ENCODE peak calls at places on chromosomes 16 and 17, in five cellular contexts. U is cardiac fibroblast; Y is activated CD4-positive, alpha-beta T cell treated with anti-CD3 and anti-CD28 coated beads for 1 hour; A is GM13976; P is DMS153. J is an unnamed sample.

GRCh38 chr17:40556884-40557414 is 8.3 kb downstream of the CCR7 start:
- DNase-seq in U (no peak), Y (no peak), A (no peak), P (peak), J (no peak)

GRCh38 chr16:75433732-75434413 is 570 bp upstream of the CFDP1 start:
- DNase-seq in A (peak), U (peak), Y (no peak), P (peak), J (peak)

GRCh38 chr17:74872313-74873035 is at the start of gene FDXR:
- DNase-seq in P (no peak), A (no peak), Y (no peak), U (no peak), J (no peak)

GRCh38 chr16:3149630-3150345 is 15.0 kb downstream of the ZNF213 start:
- DNase-seq in Y (no peak), U (peak), A (peak), P (peak), J (peak)

GRCh38 chr17:3959295-3959899 is 4.8 kb downstream of the ATP2A3 start:
- DNase-seq in P (peak), A (no peak), Y (no peak), U (no peak), J (no peak)

GRCh38 chr16:59597269-59597668 is 863.2 kb upstream of the GOT2 start:
- DNase-seq in A (no peak), P (no peak), U (no peak), Y (no peak), J (no peak)

GRCh38 chr16:88527186-88527936 is 42.8 kb upstream of the ZC3H18 start:
- DNase-seq in Y (peak), U (peak), P (no peak), A (peak), J (no peak)

GRCh38 chr16:3458278-3458851 is 14.9 kb downstream of the NAA60 start:
- DNase-seq in A (peak), P (no peak), U (peak), Y (no peak), J (peak)

GRCh38 chr17:79647456-79647915 is 36.6 kb upstream of the RBFOX3 start:
- DNase-seq in A (no peak), U (no peak), Y (no peak), P (no peak), J (no peak)

GRCh38 chr17:82480345-82480744 is 21.8 kb downstream of the NARF start:
- DNase-seq in A (no peak), U (no peak), P (no peak), Y (no peak), J (no peak)

GRCh38 chr17:45963889-45964288 is 35.2 kb upstream of the STH start:
- DNase-seq in P (no peak), Y (no peak), A (no peak), U (no peak), J (no peak)

GRCh38 chr17:17564896-17565295 is 26.6 kb downstream of the PEMT start:
- DNase-seq in Y (no peak), P (no peak), U (no peak), A (no peak), J (no peak)

GRCh38 chr17:50570516-50570915 is 10.0 kb downstream of the CACNA1G start:
- DNase-seq in A (no peak), U (no peak), P (no peak), Y (no peak), J (no peak)

GRCh38 chr16:26993988-26994387 is 72.7 kb upstream of the C16orf82 start:
- DNase-seq in P (no peak), U (peak), Y (no peak), A (no peak), J (no peak)

GRCh38 chr17:42079541-42079940 is 18.7 kb downstream of the ZNF385C start:
- DNase-seq in U (no peak), Y (no peak), A (no peak), P (no peak), J (no peak)

GRCh38 chr17:58335779-58336455 is 7.3 kb upstream of the TSPOAP1 start:
- DNase-seq in P (no peak), U (no peak), A (no peak), Y (peak), J (no peak)

GRCh38 chr17:50062323-50063243 is 6.7 kb downstream of the ITGA3 start:
- DNase-seq in U (peak), A (no peak), Y (no peak), P (peak), J (peak)

GRCh38 chr16:9107025-9107970 is 15.9 kb downstream of the HAPSTR1 start:
- DNase-seq in P (no peak), A (no peak), Y (no peak), U (no peak), J (no peak)

GRCh38 chr16:30768583-30769181 is 6.6 kb downstream of the RNF40 start:
- DNase-seq in A (no peak), P (no peak), Y (no peak), U (no peak), J (no peak)

GRCh38 chr16:30902070-30902972 is 5.9 kb downstream of the CTF1 start:
- DNase-seq in U (peak), A (peak), P (no peak), Y (no peak), J (no peak)

GRCh38 chr16:24670623-24671454 is 58.6 kb upstream of the TNRC6A start:
- DNase-seq in U (peak), Y (no peak), P (peak), A (peak), J (no peak)

GRCh38 chr16:30335598-30336474 is 19.3 kb downstream of the CD2BP2 start:
- DNase-seq in U (peak), A (no peak), Y (no peak), P (no peak), J (peak)

GRCh38 chr17:62824290-62825135 is 16.4 kb upstream of the MARCHF10 start:
- DNase-seq in Y (no peak), U (peak), P (no peak), A (no peak), J (no peak)

GRCh38 chr17:63954402-63955063 is 18.2 kb downstream of the SCN4A start:
- DNase-seq in A (no peak), P (peak), Y (no peak), U (no peak), J (no peak)

GRCh38 chr17:63698381-63698885 is 1.5 kb downstream of the LIMD2 start:
- DNase-seq in U (no peak), P (no peak), A (peak), Y (no peak), J (no peak)

GRCh38 chr17:46013502-46014165 is 14.6 kb downstream of the STH start:
- DNase-seq in A (no peak), P (no peak), U (peak), Y (no peak), J (no peak)

GRCh38 chr17:50100480-50100883 is 5.3 kb downstream of the PDK2 start:
- DNase-seq in A (no peak), U (no peak), Y (no peak), P (no peak), J (no peak)

GRCh38 chr16:30067584-30067916 is 2.0 kb downstream of the ALDOA start:
- DNase-seq in P (no peak), U (no peak), A (no peak), Y (no peak), J (no peak)

GRCh38 chr17:76166906-76167305 is 25.9 kb upstream of the FOXJ1 start:
- DNase-seq in Y (no peak), P (no peak), A (no peak), U (no peak), J (peak)

GRCh38 chr16:48607056-48607825 is 2.7 kb downstream of the N4BP1 start:
- DNase-seq in A (no peak), P (no peak), Y (no peak), U (peak), J (no peak)

GRCh38 chr17:7468290-7468689 is 11.1 kb downstream of the ZBTB4 start:
- DNase-seq in A (no peak), U (no peak), Y (no peak), P (no peak), J (no peak)

GRCh38 chr16:79250457-79251098 is 350.0 kb downstream of the MAF start:
- DNase-seq in U (no peak), Y (no peak), A (no peak), P (peak), J (no peak)

GRCh38 chr17:45910667-45911066 is 16.3 kb downstream of the MAPT start:
- DNase-seq in Y (no peak), U (no peak), P (no peak), A (no peak), J (no peak)

GRCh38 chr17:15501788-15502187 is 34.4 kb upstream of the CDRT4 start:
- DNase-seq in Y (no peak), A (no peak), U (no peak), P (no peak), J (no peak)